ENCODE peak calls at places on chromosomes 4 and X, in six cellular contexts. I is type B pancreatic cell; C is effector memory CD4-positive, alpha-beta T cell; F is effector CD4-positive, alpha-beta T cell; L is dorsolateral prefrontal cortex; N is activated CD8-positive, alpha-beta T cell treated with anti-CD3 and anti-CD28 coated beads for 36 hours. O is an unnamed sample.

GRCh38 chrX:153507484-153508178 is 9.8 kb upstream of the ATP2B3 start:
- DNase-seq in I (peak; percentile 87), C (peak; percentile 58), F (peak; percentile 82), L (peak; percentile 76), N (peak; percentile 86), O (peak; percentile 78)

GRCh38 chr4:41611881-41612871 is 74.2 kb downstream of the LIMCH1 start:
- DNase-seq in I (no peak), C (no peak), F (no peak), L (peak; percentile 87), N (no peak), O (no peak)

GRCh38 chr4:125243835-125244397 is 70.8 kb upstream of the FAT4 start:
- DNase-seq in I (no peak), C (no peak), F (no peak), L (no peak), N (no peak), O (no peak)

GRCh38 chr4:183658362-183659028 is 490 bp downstream of the RWDD4 start:
- DNase-seq in I (no peak), C (no peak), F (peak; percentile 10), L (no peak), N (peak; percentile 26), O (no peak)

GRCh38 chr4:67861513-67861912 is 22.3 kb downstream of the TMPRSS11D start:
- DNase-seq in I (no peak), C (no peak), F (no peak), L (no peak), N (no peak), O (no peak)

GRCh38 chrX:87299563-87300160 is 217.9 kb upstream of the KLHL4 start:
- DNase-seq in I (no peak), C (no peak), F (no peak), L (no peak), N (no peak), O (no peak)

GRCh38 chr4:114019276-114019971 is 40.0 kb upstream of the ARSJ start:
- DNase-seq in I (no peak), C (no peak), F (no peak), L (no peak), N (no peak), O (no peak)

GRCh38 chr4:173346074-173346473 is 11.9 kb upstream of the HMGB2 start:
- DNase-seq in I (no peak), C (no peak), F (no peak), L (no peak), N (no peak), O (no peak)

GRCh38 chr4:16129336-16129735 is 45.5 kb upstream of the PROM1 start:
- DNase-seq in I (no peak), C (no peak), F (no peak), L (no peak), N (no peak), O (no peak)

GRCh38 chrX:110004210-110004609 is 1.3 kb downstream of the TMEM164 start:
- DNase-seq in I (no peak), C (no peak), F (no peak), L (no peak), N (no peak), O (no peak)

GRCh38 chr4:42733380-42733779 is 76.5 kb upstream of the ATP8A1 start:
- DNase-seq in I (no peak), C (no peak), F (no peak), L (no peak), N (no peak), O (no peak)

GRCh38 chrX:42540150-42540549 is 237.8 kb downstream of the PPP1R2C start:
- DNase-seq in I (no peak), C (no peak), F (no peak), L (no peak), N (no peak), O (no peak)

GRCh38 chr4:120733054-120733453 is 189.5 kb downstream of the PRDM5 start:
- DNase-seq in I (no peak), C (no peak), F (no peak), L (no peak), N (no peak), O (no peak)

GRCh38 chr4:10036926-10037325 is 15.6 kb upstream of the SLC2A9 start:
- DNase-seq in I (no peak), C (no peak), F (no peak), L (no peak), N (no peak), O (no peak)

GRCh38 chr4:61540944-61541343 is 340.8 kb downstream of the ADGRL3 start:
- DNase-seq in I (no peak), C (no peak), F (no peak), L (no peak), N (no peak), O (no peak)

GRCh38 chr4:6335040-6335590 is 65.5 kb downstream of the WFS1 start:
- DNase-seq in I (no peak), C (no peak), F (no peak), L (no peak), N (no peak), O (no peak)

GRCh38 chrX:133468081-133468480 is 52.8 kb upstream of the GPC4 start:
- DNase-seq in I (no peak), C (no peak), F (no peak), L (no peak), N (no peak), O (no peak)

GRCh38 chr4:5963611-5964010 is 54.6 kb downstream of the C4orf50 start:
- DNase-seq in I (no peak), C (no peak), F (no peak), L (no peak), N (no peak), O (no peak)

GRCh38 chr4:189202869-189203271 is 737.8 kb upstream of the FRG1 start:
- DNase-seq in I (no peak), C (no peak), F (no peak), L (no peak), N (no peak), O (peak; percentile 13)

GRCh38 chr4:173526724-173527102 is 3.3 kb downstream of the HAND2 start:
- DNase-seq in I (no peak), C (no peak), F (no peak), L (no peak), N (no peak), O (no peak)

GRCh38 chrX:10050481-10050880 is 83.3 kb downstream of the CLDN34 start:
- DNase-seq in I (peak; percentile 24), C (no peak), F (no peak), L (no peak), N (no peak), O (no peak)

GRCh38 chr4:2366252-2367192 is 51.9 kb downstream of the ZFYVE28 start:
- DNase-seq in I (no peak), C (no peak), F (no peak), L (peak; percentile 52), N (no peak), O (no peak)

GRCh38 chrX:110966839-110967238 is 129.2 kb upstream of the PAK3 start:
- DNase-seq in I (no peak), C (no peak), F (no peak), L (no peak), N (no peak), O (no peak)